ENCODE peak calls at places on chromosomes 12 and 14, in eight cellular contexts. One of them, this sample, is unnamed.

GRCh38 chr12:108826115-108826806 is 31.1 kb downstream of the SSH1 start:
- DNase-seq in dorsolateral prefrontal cortex: peak; percentile 68
- DNase-seq in AG04450: peak; percentile 83
- DNase-seq in ovary: peak; percentile 53
- DNase-seq in nephron progenitor cell: no peak
- DNase-seq in heart left ventricle: peak; percentile 80
- DNase-seq in psoas muscle: peak; percentile 72
- DNase-seq in HFFc6: peak; percentile 90
- DNase-seq in this sample: no peak

GRCh38 chr12:12022306-12022931 is 48.3 kb upstream of the BCL2L14 start:
- DNase-seq in heart left ventricle: no peak
- DNase-seq in HFFc6: no peak
- DNase-seq in ovary: no peak
- DNase-seq in psoas muscle: no peak
- DNase-seq in nephron progenitor cell: no peak
- DNase-seq in AG04450: no peak
- DNase-seq in dorsolateral prefrontal cortex: no peak
- DNase-seq in this sample: no peak

GRCh38 chr12:32907898-32908476 is 11.4 kb upstream of the PKP2 start:
- DNase-seq in nephron progenitor cell: no peak
- DNase-seq in psoas muscle: no peak
- DNase-seq in HFFc6: no peak
- DNase-seq in AG04450: no peak
- DNase-seq in ovary: no peak
- DNase-seq in dorsolateral prefrontal cortex: no peak
- DNase-seq in heart left ventricle: no peak
- DNase-seq in this sample: no peak

GRCh38 chr14:54098536-54098935 is 141.9 kb upstream of the BMP4 start:
- DNase-seq in heart left ventricle: no peak
- DNase-seq in dorsolateral prefrontal cortex: no peak
- DNase-seq in nephron progenitor cell: no peak
- DNase-seq in AG04450: no peak
- DNase-seq in psoas muscle: no peak
- DNase-seq in HFFc6: no peak
- DNase-seq in ovary: no peak
- DNase-seq in this sample: no peak

GRCh38 chr14:96514694-96515093 is 12.5 kb downstream of the PAPOLA start:
- DNase-seq in ovary: no peak
- DNase-seq in psoas muscle: no peak
- DNase-seq in nephron progenitor cell: no peak
- DNase-seq in dorsolateral prefrontal cortex: no peak
- DNase-seq in AG04450: no peak
- DNase-seq in HFFc6: no peak
- DNase-seq in heart left ventricle: no peak
- DNase-seq in this sample: no peak

GRCh38 chr12:83092101-83092500 is 405.4 kb downstream of the TMTC2 start:
- DNase-seq in psoas muscle: no peak
- DNase-seq in dorsolateral prefrontal cortex: no peak
- DNase-seq in nephron progenitor cell: no peak
- DNase-seq in HFFc6: no peak
- DNase-seq in AG04450: no peak
- DNase-seq in ovary: no peak
- DNase-seq in heart left ventricle: no peak
- DNase-seq in this sample: no peak

GRCh38 chr12:49854976-49855375 is 12.1 kb upstream of the BCDIN3D start:
- DNase-seq in heart left ventricle: no peak
- DNase-seq in psoas muscle: no peak
- DNase-seq in AG04450: no peak
- DNase-seq in nephron progenitor cell: no peak
- DNase-seq in HFFc6: no peak
- DNase-seq in ovary: no peak
- DNase-seq in dorsolateral prefrontal cortex: no peak
- DNase-seq in this sample: no peak

GRCh38 chr12:59115526-59115925 is 195.2 kb upstream of the LRIG3 start:
- DNase-seq in AG04450: no peak
- DNase-seq in nephron progenitor cell: no peak
- DNase-seq in HFFc6: peak; percentile 22
- DNase-seq in dorsolateral prefrontal cortex: no peak
- DNase-seq in psoas muscle: no peak
- DNase-seq in heart left ventricle: no peak
- DNase-seq in ovary: no peak
- DNase-seq in this sample: no peak

GRCh38 chr12:28704477-28705169 is 444.5 kb upstream of the FAR2 start:
- DNase-seq in nephron progenitor cell: no peak
- DNase-seq in heart left ventricle: no peak
- DNase-seq in dorsolateral prefrontal cortex: no peak
- DNase-seq in ovary: no peak
- DNase-seq in HFFc6: no peak
- DNase-seq in AG04450: no peak
- DNase-seq in psoas muscle: no peak
- DNase-seq in this sample: no peak

GRCh38 chr14:104337381-104337780 is 199.0 kb downstream of the KIF26A start:
- DNase-seq in AG04450: no peak
- DNase-seq in psoas muscle: no peak
- DNase-seq in HFFc6: no peak
- DNase-seq in dorsolateral prefrontal cortex: no peak
- DNase-seq in nephron progenitor cell: no peak
- DNase-seq in ovary: no peak
- DNase-seq in heart left ventricle: no peak
- DNase-seq in this sample: no peak

GRCh38 chr12:124734224-124734788 is 129.4 kb downstream of the SCARB1 start:
- DNase-seq in psoas muscle: no peak
- DNase-seq in nephron progenitor cell: peak; percentile 70
- DNase-seq in ovary: no peak
- DNase-seq in heart left ventricle: peak; percentile 80
- DNase-seq in HFFc6: no peak
- DNase-seq in AG04450: no peak
- DNase-seq in dorsolateral prefrontal cortex: no peak
- DNase-seq in this sample: no peak

GRCh38 chr12:123253606-123254459 is 17.8 kb downstream of the CDK2AP1 start:
- DNase-seq in nephron progenitor cell: no peak
- DNase-seq in HFFc6: no peak
- DNase-seq in heart left ventricle: peak; percentile 75
- DNase-seq in ovary: no peak
- DNase-seq in AG04450: no peak
- DNase-seq in psoas muscle: no peak
- DNase-seq in dorsolateral prefrontal cortex: peak; percentile 76
- DNase-seq in this sample: no peak

GRCh38 chr14:54087376-54087775 is 130.8 kb upstream of the BMP4 start:
- DNase-seq in AG04450: no peak
- DNase-seq in psoas muscle: no peak
- DNase-seq in heart left ventricle: no peak
- DNase-seq in nephron progenitor cell: no peak
- DNase-seq in ovary: no peak
- DNase-seq in HFFc6: no peak
- DNase-seq in dorsolateral prefrontal cortex: no peak
- DNase-seq in this sample: no peak

GRCh38 chr14:24690492-24690891 is 56.5 kb upstream of the GZMB start:
- DNase-seq in ovary: no peak
- DNase-seq in psoas muscle: no peak
- DNase-seq in heart left ventricle: no peak
- DNase-seq in nephron progenitor cell: no peak
- DNase-seq in dorsolateral prefrontal cortex: no peak
- DNase-seq in AG04450: no peak
- DNase-seq in HFFc6: no peak
- DNase-seq in this sample: no peak
- TF ChIP-seq CTCF in ovary: no peak
- TF ChIP-seq CTCF in psoas muscle: no peak
- TF ChIP-seq CTCF in heart left ventricle: no peak
- TF ChIP-seq CTCF in nephron progenitor cell: no peak
- TF ChIP-seq CTCF in dorsolateral prefrontal cortex: no peak
- TF ChIP-seq CTCF in AG04450: no peak
- TF ChIP-seq CTCF in HFFc6: no peak
- TF ChIP-seq CTCF in this sample: no peak

GRCh38 chr14:106513302-106513701 is 986.9 kb downstream of the TMEM121 start:
- DNase-seq in ovary: no peak
- DNase-seq in psoas muscle: no peak
- DNase-seq in nephron progenitor cell: no peak
- DNase-seq in AG04450: no peak
- DNase-seq in heart left ventricle: no peak
- DNase-seq in HFFc6: no peak
- DNase-seq in dorsolateral prefrontal cortex: no peak
- DNase-seq in this sample: no peak

GRCh38 chr14:106522990-106523389 is 996.6 kb downstream of the TMEM121 start:
- DNase-seq in psoas muscle: no peak
- DNase-seq in AG04450: no peak
- DNase-seq in HFFc6: no peak
- DNase-seq in nephron progenitor cell: no peak
- DNase-seq in dorsolateral prefrontal cortex: no peak
- DNase-seq in heart left ventricle: no peak
- DNase-seq in ovary: no peak
- DNase-seq in this sample: no peak

DNA sequence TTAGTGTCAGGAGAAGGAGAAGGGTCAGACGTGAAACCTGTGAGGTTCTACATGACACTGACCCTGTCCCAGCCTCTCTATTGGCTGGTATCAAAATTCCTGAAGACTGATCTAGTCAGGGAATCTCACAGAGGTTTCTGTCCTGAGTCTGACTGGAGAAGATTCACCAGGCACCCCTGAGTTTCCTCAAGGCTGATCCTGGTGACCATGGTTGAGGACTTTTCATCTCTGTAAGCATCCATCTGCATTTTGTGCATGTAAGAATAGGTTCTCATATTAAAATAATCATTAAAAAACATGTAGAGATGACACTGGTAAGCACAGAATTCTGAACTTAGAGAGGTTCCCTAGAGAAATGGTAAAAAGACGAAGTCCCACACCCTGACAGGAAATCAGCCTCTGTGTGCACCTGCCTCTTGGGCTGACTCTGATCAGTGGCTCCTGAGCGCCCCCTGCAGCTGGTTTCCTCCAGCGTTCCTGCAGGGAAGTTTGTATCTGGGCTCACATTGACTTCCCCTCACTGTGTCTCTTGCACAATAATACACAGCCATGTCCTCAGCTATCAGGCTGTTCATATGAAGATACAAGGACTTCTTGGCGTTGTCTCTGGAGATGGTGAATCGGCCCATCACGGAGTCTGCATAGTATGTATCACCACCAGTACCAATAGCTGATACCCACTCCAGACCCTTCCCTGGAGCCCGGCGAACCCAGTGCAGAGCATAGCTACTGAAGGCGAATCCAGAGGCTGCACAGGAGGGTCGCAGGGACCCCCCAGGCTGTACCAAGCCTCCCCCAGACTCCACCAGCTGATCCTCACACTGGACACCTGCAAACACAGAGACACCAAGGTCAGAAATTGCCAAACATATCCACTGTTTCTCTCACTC is 991.9 kb downstream of the TMEM121 start:
- DNase-seq in nephron progenitor cell: no peak
- DNase-seq in psoas muscle: peak; percentile 34
- DNase-seq in AG04450: no peak
- DNase-seq in ovary: no peak
- DNase-seq in heart left ventricle: peak; percentile 72
- DNase-seq in HFFc6: no peak
- DNase-seq in dorsolateral prefrontal cortex: no peak
- DNase-seq in this sample: no peak
- TF ChIP-seq CTCF in nephron progenitor cell: no peak
- TF ChIP-seq CTCF in psoas muscle: no peak
- TF ChIP-seq CTCF in AG04450: no peak
- TF ChIP-seq CTCF in ovary: no peak
- TF ChIP-seq CTCF in heart left ventricle: no peak
- TF ChIP-seq CTCF in HFFc6: no peak
- TF ChIP-seq CTCF in dorsolateral prefrontal cortex: no peak
- TF ChIP-seq CTCF in this sample: no peak

DNA sequence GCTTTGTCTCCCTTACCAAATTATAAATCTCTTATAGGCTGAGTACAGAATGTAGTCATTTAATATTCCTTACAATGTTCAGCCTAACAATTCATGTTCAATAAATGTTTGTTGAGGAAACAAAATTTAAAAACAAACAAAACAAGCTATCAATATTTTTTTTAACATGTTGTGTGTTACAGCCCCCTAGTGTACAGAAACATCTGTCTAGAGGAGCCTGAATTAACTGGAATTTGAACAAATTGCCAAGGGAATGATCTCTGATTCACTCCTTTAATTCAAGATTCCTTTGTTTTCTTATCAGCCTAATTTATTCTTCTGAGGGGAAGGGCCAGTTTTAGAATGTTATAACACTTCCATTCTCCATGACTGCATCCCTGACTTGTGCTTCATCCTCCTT is 127.1 kb downstream of the CMAS start:
- DNase-seq in nephron progenitor cell: no peak
- DNase-seq in ovary: no peak
- DNase-seq in HFFc6: no peak
- DNase-seq in AG04450: no peak
- DNase-seq in heart left ventricle: no peak
- DNase-seq in dorsolateral prefrontal cortex: no peak
- DNase-seq in psoas muscle: no peak
- DNase-seq in this sample: no peak
- TF ChIP-seq CTCF in nephron progenitor cell: no peak
- TF ChIP-seq CTCF in ovary: no peak
- TF ChIP-seq CTCF in HFFc6: no peak
- TF ChIP-seq CTCF in AG04450: no peak
- TF ChIP-seq CTCF in heart left ventricle: no peak
- TF ChIP-seq CTCF in dorsolateral prefrontal cortex: no peak
- TF ChIP-seq CTCF in psoas muscle: no peak
- TF ChIP-seq CTCF in this sample: peak; percentile 6

GRCh38 chr12:51480978-51481377 is 56.3 kb downstream of the SLC4A8 start:
- DNase-seq in HFFc6: no peak
- DNase-seq in dorsolateral prefrontal cortex: no peak
- DNase-seq in heart left ventricle: no peak
- DNase-seq in psoas muscle: no peak
- DNase-seq in nephron progenitor cell: no peak
- DNase-seq in AG04450: no peak
- DNase-seq in ovary: no peak
- DNase-seq in this sample: no peak

GRCh38 chr12:51488281-51488680 is 63.6 kb downstream of the SLC4A8 start:
- DNase-seq in heart left ventricle: no peak
- DNase-seq in HFFc6: no peak
- DNase-seq in psoas muscle: no peak
- DNase-seq in ovary: no peak
- DNase-seq in dorsolateral prefrontal cortex: no peak
- DNase-seq in nephron progenitor cell: no peak
- DNase-seq in AG04450: no peak
- DNase-seq in this sample: no peak

GRCh38 chr12:51484119-51484518 is 59.5 kb downstream of the SLC4A8 start:
- DNase-seq in AG04450: no peak
- DNase-seq in dorsolateral prefrontal cortex: no peak
- DNase-seq in psoas muscle: no peak
- DNase-seq in nephron progenitor cell: no peak
- DNase-seq in HFFc6: no peak
- DNase-seq in heart left ventricle: no peak
- DNase-seq in ovary: no peak
- DNase-seq in this sample: no peak

DNA sequence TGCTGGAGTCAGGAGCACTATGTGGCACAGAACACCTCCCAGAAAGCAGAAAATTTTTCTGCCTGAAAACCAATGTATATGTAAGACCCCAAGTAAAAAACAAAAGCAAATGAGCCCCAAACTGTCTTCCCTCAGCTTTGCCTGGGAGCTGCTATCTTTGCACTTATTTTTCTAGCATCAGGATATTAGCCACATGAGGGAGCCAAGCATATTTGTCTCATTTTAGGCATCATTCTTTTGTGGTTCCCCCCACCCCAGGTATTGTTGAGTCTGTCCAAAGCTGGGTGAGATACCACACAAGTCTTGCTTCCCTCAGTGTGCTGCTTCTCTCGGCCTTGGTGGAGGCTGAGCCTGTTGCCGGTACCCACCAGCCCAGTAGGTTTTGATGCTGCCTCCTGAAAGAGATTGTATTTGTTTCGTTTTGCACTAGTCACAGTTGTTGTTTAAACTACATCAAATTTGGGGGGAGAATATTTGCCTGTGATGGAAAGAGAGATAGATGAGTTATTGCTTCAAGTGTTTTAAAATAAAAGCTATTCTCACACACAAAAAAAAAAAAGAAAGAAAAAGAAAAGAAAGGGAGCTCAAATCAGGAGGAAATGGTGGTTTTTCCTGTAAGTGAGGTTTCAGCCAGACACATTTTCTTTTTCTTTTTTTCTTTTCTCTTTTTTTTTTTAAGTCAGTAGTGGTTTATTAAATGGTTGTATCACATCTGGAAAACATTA is 58.3 kb downstream of the SLC4A8 start:
- DNase-seq in ovary: no peak
- DNase-seq in heart left ventricle: no peak
- DNase-seq in AG04450: no peak
- DNase-seq in HFFc6: no peak
- DNase-seq in psoas muscle: no peak
- DNase-seq in nephron progenitor cell: no peak
- DNase-seq in dorsolateral prefrontal cortex: no peak
- DNase-seq in this sample: no peak
- TF ChIP-seq CTCF in ovary: no peak
- TF ChIP-seq CTCF in heart left ventricle: no peak
- TF ChIP-seq CTCF in AG04450: no peak
- TF ChIP-seq CTCF in HFFc6: peak; percentile 12
- TF ChIP-seq CTCF in psoas muscle: no peak
- TF ChIP-seq CTCF in nephron progenitor cell: no peak
- TF ChIP-seq CTCF in dorsolateral prefrontal cortex: no peak
- TF ChIP-seq CTCF in this sample: no peak